ENCODE peak calls at places on chromosomes 7 and 10, in four cellular contexts. D, B, G and H are unnamed samples.

GRCh38 chr7:73992104-73992562 is 35.8 kb upstream of the ELN start:
- DNase-seq in D (no peak), B (peak), G (peak), H (no peak)

GRCh38 chr7:157281221-157281998 is 55.4 kb upstream of the DNAJB6 start:
- DNase-seq in D (no peak), B (no peak), G (no peak), H (no peak)

GRCh38 chr10:111347386-111348005 is 270.7 kb downstream of the ADRA2A start:
- DNase-seq in D (no peak), B (no peak), G (no peak), H (peak)

GRCh38 chr7:138116892-138117291 is 40.6 kb downstream of the AKR1D1 start:
- DNase-seq in D (no peak), B (no peak), G (no peak), H (no peak)

GRCh38 chr10:58189269-58189668 is 78.4 kb downstream of the IPMK start:
- DNase-seq in D (no peak), B (peak), G (peak), H (no peak)

GRCh38 chr7:130143986-130144618 is 61.1 kb downstream of the TMEM209 start:
- DNase-seq in D (no peak), B (no peak), G (no peak), H (no peak)

GRCh38 chr7:37352974-37353948 is 95.4 kb downstream of the ELMO1 start:
- DNase-seq in D (no peak), B (no peak), G (no peak), H (peak)

GRCh38 chr7:139733751-139734150 is 44.0 kb downstream of the HIPK2 start:
- DNase-seq in D (no peak), B (no peak), G (no peak), H (no peak)

GRCh38 chr10:125991009-125991788 is 94.8 kb downstream of the FANK1 start:
- DNase-seq in D (no peak), B (no peak), G (no peak), H (no peak)

GRCh38 chr7:1668486-1668931 is 1.6 kb upstream of the ELFN1 start:
- DNase-seq in D (no peak), B (no peak), G (no peak), H (no peak)

GRCh38 chr7:17392846-17393245 is 94.4 kb downstream of the AHR start:
- DNase-seq in D (no peak), B (no peak), G (no peak), H (no peak)

GRCh38 chr10:37930423-37930822 is 46.0 kb downstream of the ZNF25 start:
- DNase-seq in D (no peak), B (no peak), G (no peak), H (no peak)

GRCh38 chr10:133068111-133068740 is 19.5 kb upstream of the ADGRA1 start:
- DNase-seq in D (no peak), B (no peak), G (no peak), H (no peak)